ENCODE peak calls at places on chromosomes 16 and 17, in eight cellular contexts. D, Y, S, L, I, E, B and F are unnamed samples.

GRCh38 chr17:47292206-47292605 is 31.5 kb upstream of the EFCAB13 start:
- DNase-seq in D (no peak), B (no peak), Y (no peak), I (no peak), E (no peak), L (no peak), S (no peak), F (no peak)

GRCh38 chr17:42775534-42776098 is 2.4 kb downstream of the VPS25 start:
- DNase-seq in I (no peak), S (no peak), L (no peak), E (no peak), Y (no peak), B (no peak), D (no peak), F (no peak)

GRCh38 chr16:87375426-87376135 is 8.0 kb downstream of the FBXO31 start:
- DNase-seq in B (no peak), S (no peak), Y (no peak), L (no peak), E (no peak), D (no peak), I (no peak), F (no peak)

GRCh38 chr17:27106347-27106981 is 187.4 kb upstream of the WSB1 start:
- DNase-seq in I (no peak), S (no peak), L (no peak), E (no peak), D (no peak), Y (peak), B (no peak), F (no peak)

GRCh38 chr16:87706278-87707000 is 59.3 kb downstream of the KLHDC4 start:
- DNase-seq in L (no peak), D (no peak), E (no peak), I (no peak), Y (no peak), S (no peak), B (no peak), F (no peak)

GRCh38 chr17:6648181-6648580 is 3.2 kb downstream of the MED31 start:
- DNase-seq in I (no peak), D (no peak), S (peak), Y (peak), L (no peak), E (no peak), B (no peak), F (no peak)

GRCh38 chr17:49952912-49953497 is 16.0 kb upstream of the DLX4 start:
- DNase-seq in E (no peak), L (no peak), I (peak), S (no peak), D (no peak), Y (no peak), B (no peak), F (peak)

GRCh38 chr16:78211951-78212350 is 112.5 kb downstream of the WWOX start:
- DNase-seq in E (no peak), S (peak), I (no peak), Y (no peak), B (no peak), L (no peak), D (no peak), F (no peak)

GRCh38 chr17:16448490-16448889 is 33.1 kb downstream of the TRPV2 start:
- DNase-seq in D (no peak), L (no peak), Y (no peak), E (no peak), I (no peak), S (no peak), B (no peak), F (no peak)

GRCh38 chr16:26765087-26765486 is 301.6 kb upstream of the C16orf82 start:
- DNase-seq in L (no peak), D (peak), B (no peak), E (no peak), S (peak), I (no peak), Y (no peak), F (peak)

GRCh38 chr16:9061358-9061813 is 30.1 kb upstream of the HAPSTR1 start:
- DNase-seq in E (no peak), L (no peak), I (no peak), Y (no peak), D (no peak), B (no peak), S (no peak), F (no peak)

GRCh38 chr17:61009619-61010018 is 332.0 kb downstream of the BCAS3 start:
- DNase-seq in B (no peak), L (no peak), I (no peak), Y (no peak), E (no peak), S (no peak), D (no peak), F (no peak)

GRCh38 chr16:74846714-74847113 is 72.1 kb upstream of the FA2H start:
- DNase-seq in D (no peak), I (no peak), Y (no peak), E (no peak), L (no peak), B (no peak), S (no peak), F (no peak)

GRCh38 chr16:85213926-85214294 is 101.6 kb upstream of the CIBAR2 start:
- DNase-seq in I (no peak), B (no peak), E (no peak), D (no peak), Y (no peak), S (no peak), L (no peak), F (no peak)

GRCh38 chr17:15436399-15437369 is 30.7 kb downstream of the CDRT4 start:
- DNase-seq in S (peak), E (peak), Y (peak), L (peak), I (peak), B (peak), D (no peak), F (peak)

GRCh38 chr16:28208824-28209223 is 2.9 kb downstream of the XPO6 start:
- DNase-seq in D (no peak), Y (no peak), S (no peak), L (no peak), I (no peak), E (no peak), B (no peak), F (no peak)

GRCh38 chr17:8110907-8111306 is 7.4 kb downstream of the ALOXE3 start:
- DNase-seq in Y (no peak), B (no peak), I (no peak), L (no peak), E (no peak), D (no peak), S (no peak), F (no peak)

GRCh38 chr17:8110456-8110804 is 7.9 kb downstream of the ALOXE3 start:
- DNase-seq in Y (no peak), I (no peak), E (no peak), B (no peak), L (no peak), D (no peak), S (no peak), F (no peak)

GRCh38 chr17:8109669-8110455 is 8.5 kb downstream of the ALOXE3 start:
- DNase-seq in L (peak), I (peak), S (peak), B (peak), D (peak), Y (peak), E (no peak), F (no peak)

GRCh38 chr17:8105957-8106398 is 12.3 kb downstream of the ALOXE3 start:
- DNase-seq in Y (no peak), B (no peak), D (no peak), E (no peak), I (no peak), L (no peak), S (no peak), F (no peak)

DNA sequence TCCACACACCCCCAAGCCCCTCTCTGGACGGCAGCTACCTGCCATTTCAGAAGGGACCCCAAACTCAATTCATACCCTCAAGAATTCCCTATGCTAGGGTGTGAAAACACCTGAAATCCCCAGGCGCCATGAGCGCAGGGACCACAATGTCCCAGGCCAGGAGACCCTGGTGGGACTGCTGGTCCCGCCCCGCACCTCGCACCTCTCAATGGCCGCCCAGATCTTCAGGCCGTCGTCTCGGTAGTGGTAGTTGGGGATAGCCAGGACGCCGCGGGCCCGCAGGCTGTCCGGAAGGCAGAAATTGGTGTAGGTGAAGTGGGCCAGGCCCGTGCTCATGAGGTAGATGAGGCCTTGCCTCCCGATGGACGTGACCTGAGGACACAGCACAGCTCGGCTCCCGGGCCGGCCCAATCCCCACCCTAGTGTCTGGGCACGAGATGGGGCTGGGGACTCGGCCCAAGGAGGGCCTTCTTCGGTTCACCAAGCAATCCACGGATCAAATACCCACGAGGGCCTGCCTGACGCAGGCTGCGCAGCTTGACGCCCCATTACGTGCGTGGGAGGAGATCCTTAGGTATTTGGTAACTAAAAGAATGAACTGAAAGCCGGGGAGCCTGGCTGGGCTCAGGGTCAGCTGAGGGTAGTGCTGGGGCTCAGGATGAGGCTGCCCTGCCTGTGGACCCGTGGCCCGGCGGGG is 9.2 kb downstream of the ALOXE3 start:
- DNase-seq in I (no peak), S (no peak), E (no peak), Y (no peak), L (no peak), B (no peak), D (no peak), F (no peak)
- TF ChIP-seq POLR2A in I (no peak), S (no peak), E (no peak), Y (no peak), L (no peak), B (no peak), D (no peak), F (no peak)

GRCh38 chr17:41547921-41548843 is 20.1 kb upstream of the KRT19 start:
- DNase-seq in D (no peak), L (no peak), E (no peak), Y (peak), B (peak), I (peak), S (peak), F (peak)
- TF ChIP-seq POLR2A in D (no peak), L (peak), E (no peak), Y (no peak), B (no peak), I (no peak), S (no peak), F (peak)

GRCh38 chr16:718922-719321 is 2.0 kb upstream of the ANTKMT start:
- DNase-seq in Y (no peak), E (no peak), S (no peak), I (no peak), L (no peak), B (no peak), D (no peak), F (no peak)
- TF ChIP-seq POLR2A in Y (no peak), E (no peak), S (no peak), I (no peak), L (no peak), B (no peak), D (no peak), F (no peak)

GRCh38 chr16:88784074-88784855 is 755 bp downstream of the PIEZO1 start:
- DNase-seq in L (peak), E (peak), D (no peak), S (peak), I (peak), B (peak), Y (peak), F (no peak)
- TF ChIP-seq POLR2A in L (no peak), E (no peak), D (no peak), S (no peak), I (no peak), B (no peak), Y (no peak), F (peak)

GRCh38 chr16:83727018-83727417 is 80.8 kb upstream of the HSBP1 start:
- DNase-seq in Y (no peak), S (no peak), L (no peak), E (no peak), D (no peak), B (no peak), I (no peak), F (no peak)
- TF ChIP-seq POLR2A in Y (no peak), S (no peak), L (no peak), E (no peak), D (no peak), B (no peak), I (no peak), F (no peak)

GRCh38 chr17:28896884-28897768 is at the start of gene FLOT2:
- DNase-seq in I (peak), S (peak), B (peak), L (peak), D (no peak), Y (peak), E (peak), F (peak)
- TF ChIP-seq POLR2A in I (peak), S (peak), B (no peak), L (no peak), D (peak), Y (peak), E (no peak), F (peak)

DNA sequence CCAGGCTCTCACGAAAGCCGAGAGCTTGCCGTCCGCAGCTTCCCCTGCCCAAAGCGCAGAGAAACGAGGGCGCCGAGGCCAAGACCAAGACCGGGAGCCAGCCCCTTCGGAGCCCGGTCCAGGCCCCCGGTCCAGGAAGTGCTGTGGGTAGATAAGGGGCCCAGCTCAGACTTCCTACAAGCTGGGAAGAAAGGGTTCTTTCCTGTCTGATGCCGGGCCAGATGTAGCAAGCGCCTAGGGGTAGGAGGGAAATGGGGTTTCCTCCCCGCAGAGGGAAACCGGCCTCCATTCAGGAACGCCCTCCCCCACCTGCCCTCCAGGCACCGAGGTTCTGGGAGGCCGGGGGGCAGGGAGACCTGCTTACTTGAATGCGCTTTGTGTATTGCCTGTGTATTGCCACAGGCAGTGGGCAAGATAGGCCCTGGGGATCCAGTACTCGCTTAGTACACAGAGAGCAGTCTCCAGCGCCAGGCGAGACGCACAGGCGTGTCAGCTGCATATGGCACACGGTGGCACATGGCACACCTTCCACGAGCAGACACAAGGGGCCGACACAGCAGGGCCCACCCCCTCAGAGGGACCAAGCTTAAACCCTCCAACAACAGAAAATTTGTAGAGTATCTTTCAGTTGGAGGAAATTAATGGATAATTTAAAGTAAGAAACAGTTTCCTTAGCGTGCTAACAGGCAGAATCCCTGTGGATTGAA is 1.0 kb upstream of the CYB561 start:
- DNase-seq in S (no peak), E (no peak), D (peak), Y (peak), B (peak), L (peak), I (peak), F (no peak)
- TF ChIP-seq POLR2A in S (peak), E (no peak), D (no peak), Y (no peak), B (no peak), L (no peak), I (no peak), F (no peak)

DNA sequence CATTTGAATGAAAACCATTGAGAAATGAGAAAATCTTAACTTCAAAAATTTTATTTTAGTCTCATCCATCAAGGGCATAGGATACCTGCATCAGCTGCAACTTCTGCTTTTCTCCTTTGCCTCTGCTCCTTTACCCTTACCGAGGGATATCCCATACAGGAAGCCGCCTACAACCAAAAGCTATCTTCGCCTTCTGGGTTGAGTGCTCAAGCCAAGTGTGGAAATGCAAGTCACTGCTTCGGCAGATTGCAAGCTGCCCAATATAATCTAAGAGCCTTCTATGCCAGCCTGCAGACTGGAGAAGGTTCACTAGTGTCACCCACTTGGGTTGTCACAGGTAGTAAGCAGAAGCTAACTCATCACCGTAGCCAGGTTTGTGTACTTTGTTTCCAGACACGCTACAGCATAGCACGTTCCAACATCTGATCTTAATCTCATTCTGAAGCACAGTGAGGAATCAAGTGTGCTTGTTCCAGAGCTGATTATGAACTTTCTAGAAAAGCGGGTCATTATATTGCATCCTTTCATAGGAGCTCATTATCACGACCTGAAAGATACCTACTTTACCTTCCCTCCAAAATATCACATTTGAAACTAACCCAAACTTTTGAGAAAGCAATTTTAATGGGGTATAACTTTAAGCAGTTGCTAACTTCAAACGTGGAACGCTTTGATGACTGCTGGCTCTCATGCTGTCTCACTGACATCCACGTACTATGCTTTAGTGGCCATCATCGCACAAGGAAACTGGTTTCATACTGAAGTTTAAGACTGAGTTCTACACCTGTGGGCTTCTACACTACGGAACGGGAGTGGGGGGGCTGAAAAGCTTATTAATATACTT is 8.0 kb upstream of the UNK start:
- DNase-seq in L (no peak), I (peak), B (peak), D (no peak), S (no peak), E (no peak), Y (peak), F (no peak)
- TF ChIP-seq POLR2A in L (no peak), I (no peak), B (no peak), D (peak), S (no peak), E (no peak), Y (peak), F (no peak)

DNA sequence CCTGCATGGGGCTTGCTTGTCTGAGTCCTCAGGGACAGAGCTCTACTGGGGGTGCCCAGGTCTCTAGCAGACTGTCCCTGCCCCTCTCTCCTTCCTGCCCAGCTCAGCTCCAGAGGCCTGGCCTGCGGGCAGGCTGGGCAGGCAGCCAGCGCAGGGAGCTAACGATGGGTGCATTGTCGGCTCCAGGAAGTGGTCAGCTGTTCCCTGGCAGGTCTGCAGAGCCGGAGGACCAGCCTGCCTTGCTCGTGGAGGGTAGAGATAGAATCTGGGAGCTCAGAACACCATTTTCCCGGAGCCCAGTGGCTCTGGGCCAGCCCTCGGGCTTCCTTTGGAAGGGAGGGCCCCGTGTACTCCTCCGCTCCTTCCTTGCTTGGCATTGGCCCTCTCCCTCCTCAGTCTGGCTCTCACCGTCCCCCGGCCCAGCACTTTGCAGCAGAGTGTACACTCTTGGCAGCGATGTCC is 189.6 kb downstream of the RAB11FIP4 start:
- DNase-seq in Y (no peak), B (peak), D (no peak), S (no peak), I (peak), L (no peak), E (no peak), F (peak)
- TF ChIP-seq POLR2A in Y (no peak), B (no peak), D (no peak), S (no peak), I (no peak), L (no peak), E (no peak), F (no peak)